ENCODE peak calls at places on chromosomes 11 and 22, in seven cellular contexts. A, V, B, T, S, J and K are unnamed samples.

GRCh38 chr11:20604295-20604803 is 4.9 kb downstream of the SLC6A5 start:
- DNase-seq in A (no peak), J (no peak), V (no peak), B (no peak), T (no peak), S (no peak), K (no peak)

GRCh38 chr22:39179401-39179827 is 26.9 kb upstream of the CBX7 start:
- DNase-seq in B (no peak), V (no peak), J (no peak), T (no peak), A (no peak), S (no peak), K (no peak)

GRCh38 chr22:33476716-33477115 is 418.5 kb upstream of the SYN3 start:
- DNase-seq in V (no peak), J (no peak), T (peak; percentile 24), B (no peak), A (no peak), S (no peak), K (no peak)

GRCh38 chr22:18991138-18991432 is 55.0 kb upstream of the PRODH start:
- DNase-seq in S (no peak), J (no peak), B (no peak), T (no peak), A (no peak), V (no peak), K (no peak)

GRCh38 chr11:110092577-110093406 is at the start of gene ZC3H12C:
- DNase-seq in J (peak; percentile 53), V (peak; percentile 88), B (peak; percentile 91), T (peak; percentile 82), S (peak; percentile 79), A (peak; percentile 68), K (peak; percentile 91)

GRCh38 chr11:102940714-102941588 is 14.6 kb downstream of the MMP13 start:
- DNase-seq in V (peak; percentile 66), B (peak; percentile 77), A (peak; percentile 34), J (peak; percentile 52), T (peak; percentile 67), S (peak; percentile 75), K (peak; percentile 52)

GRCh38 chr11:64207247-64208085 is 945 bp downstream of the FERMT3 start:
- DNase-seq in V (peak; percentile 92), A (peak; percentile 90), S (peak; percentile 92), B (peak; percentile 81), T (peak; percentile 54), J (peak; percentile 76), K (peak; percentile 68)

GRCh38 chr11:2346586-2347335 is 30.3 kb upstream of the CD81 start:
- DNase-seq in J (no peak), B (no peak), S (no peak), A (no peak), V (no peak), T (no peak), K (no peak)

GRCh38 chr22:33986954-33987353 is 66.7 kb upstream of the LARGE1 start:
- DNase-seq in T (no peak), V (no peak), J (no peak), B (no peak), A (no peak), S (no peak), K (no peak)

GRCh38 chr22:27918351-27919221 is 470 bp downstream of the PITPNB start:
- DNase-seq in T (peak; percentile 27), S (peak; percentile 61), J (peak; percentile 57), B (peak; percentile 67), A (peak; percentile 79), V (peak; percentile 41), K (peak; percentile 54)

GRCh38 chr11:38060930-38061329 is 1462.9 kb upstream of the RAG2 start:
- DNase-seq in V (no peak), B (peak; percentile 38), S (no peak), J (no peak), T (no peak), A (no peak), K (no peak)

GRCh38 chr22:48574776-48575566 is 1252.7 kb downstream of the BRD1 start:
- DNase-seq in A (peak; percentile 66), B (peak; percentile 5), S (peak; percentile 59), V (no peak), T (peak; percentile 21), J (peak; percentile 46), K (no peak)

GRCh38 chr11:42974510-42974909 is 337.3 kb upstream of the API5 start:
- DNase-seq in V (no peak), J (no peak), B (no peak), A (no peak), S (no peak), T (no peak), K (no peak)

GRCh38 chr11:103272876-103273275 is 163.7 kb downstream of the DYNC2H1 start:
- DNase-seq in A (no peak), S (no peak), B (no peak), V (no peak), J (no peak), T (no peak), K (no peak)

GRCh38 chr22:45284705-45285305 is at the start of gene UPK3A:
- DNase-seq in J (peak; percentile 56), A (peak; percentile 74), B (no peak), T (peak; percentile 76), S (no peak), V (no peak), K (peak; percentile 46)

GRCh38 chr11:84498016-84498415 is 1129.1 kb downstream of the DLG2 start:
- DNase-seq in S (no peak), T (no peak), V (peak; percentile 1), J (no peak), A (no peak), B (peak; percentile 0), K (no peak)

GRCh38 chr11:120079750-120080610 is 57.9 kb downstream of the TRIM29 start:
- DNase-seq in V (no peak), T (no peak), B (no peak), S (no peak), A (peak; percentile 39), J (no peak), K (no peak)

GRCh38 chr22:41603873-41604332 is 14.3 kb upstream of the PMM1 start:
- DNase-seq in T (no peak), S (peak; percentile 90), J (peak; percentile 74), V (peak; percentile 84), A (peak; percentile 80), B (no peak), K (no peak)

GRCh38 chr11:72814831-72815618 is 814 bp downstream of the ATG16L2 start:
- DNase-seq in J (peak; percentile 71), A (peak; percentile 68), B (peak; percentile 75), T (no peak), S (peak; percentile 55), V (peak; percentile 70), K (peak; percentile 72)